ENCODE peak calls at places on chromosomes 5 and 9, in seven cellular contexts. One of them, this sample, is unnamed.

GRCh38 chr5:169706758-169707450 is 69.8 kb downstream of the DOCK2 start:
- DNase-seq in BJ: peak; percentile 32
- DNase-seq in fibroblast of pulmonary artery: peak; percentile 54
- DNase-seq in NCI-H1417: no peak
- DNase-seq in tibial artery: no peak
- DNase-seq in CD8-positive, alpha-beta T cell: no peak
- DNase-seq in PC-3: peak; percentile 78
- DNase-seq in this sample: no peak

GRCh38 chr9:128946544-128946943 is 859 bp downstream of the DOLK start:
- DNase-seq in BJ: no peak
- DNase-seq in fibroblast of pulmonary artery: no peak
- DNase-seq in NCI-H1417: no peak
- DNase-seq in tibial artery: no peak
- DNase-seq in CD8-positive, alpha-beta T cell: no peak
- DNase-seq in PC-3: no peak
- DNase-seq in this sample: no peak

GRCh38 chr9:84226126-84226525 is 114.4 kb downstream of the SLC28A3 start:
- DNase-seq in BJ: no peak
- DNase-seq in fibroblast of pulmonary artery: no peak
- DNase-seq in NCI-H1417: no peak
- DNase-seq in tibial artery: no peak
- DNase-seq in CD8-positive, alpha-beta T cell: no peak
- DNase-seq in PC-3: no peak
- DNase-seq in this sample: no peak

GRCh38 chr5:171367424-171368370 is 20.0 kb upstream of the NPM1 start:
- DNase-seq in BJ: no peak
- DNase-seq in fibroblast of pulmonary artery: peak; percentile 33
- DNase-seq in NCI-H1417: no peak
- DNase-seq in tibial artery: no peak
- DNase-seq in CD8-positive, alpha-beta T cell: no peak
- DNase-seq in PC-3: no peak
- DNase-seq in this sample: no peak

GRCh38 chr5:89457411-89458329 is 574.7 kb upstream of the MEF2C start:
- DNase-seq in BJ: peak; percentile 16
- DNase-seq in fibroblast of pulmonary artery: peak; percentile 36
- DNase-seq in NCI-H1417: no peak
- DNase-seq in tibial artery: peak; percentile 81
- DNase-seq in CD8-positive, alpha-beta T cell: no peak
- DNase-seq in PC-3: peak; percentile 90
- DNase-seq in this sample: no peak

GRCh38 chr9:114931407-114931806 is 1.0 kb upstream of the TNFSF8 start:
- DNase-seq in BJ: no peak
- DNase-seq in fibroblast of pulmonary artery: no peak
- DNase-seq in NCI-H1417: no peak
- DNase-seq in tibial artery: no peak
- DNase-seq in CD8-positive, alpha-beta T cell: no peak
- DNase-seq in PC-3: no peak
- DNase-seq in this sample: no peak

GRCh38 chr5:94361832-94362754 is 256.3 kb downstream of the KIAA0825 start:
- DNase-seq in BJ: no peak
- DNase-seq in fibroblast of pulmonary artery: no peak
- DNase-seq in NCI-H1417: peak; percentile 37
- DNase-seq in tibial artery: no peak
- DNase-seq in CD8-positive, alpha-beta T cell: no peak
- DNase-seq in PC-3: peak; percentile 31
- DNase-seq in this sample: no peak

GRCh38 chr5:175226506-175226905 is 217.5 kb downstream of the DRD1 start:
- DNase-seq in BJ: no peak
- DNase-seq in fibroblast of pulmonary artery: no peak
- DNase-seq in NCI-H1417: no peak
- DNase-seq in tibial artery: no peak
- DNase-seq in CD8-positive, alpha-beta T cell: no peak
- DNase-seq in PC-3: peak; percentile 33
- DNase-seq in this sample: no peak

GRCh38 chr5:171961117-171961516 is 45.3 kb downstream of the FBXW11 start:
- DNase-seq in BJ: no peak
- DNase-seq in fibroblast of pulmonary artery: peak; percentile 39
- DNase-seq in NCI-H1417: no peak
- DNase-seq in tibial artery: no peak
- DNase-seq in CD8-positive, alpha-beta T cell: no peak
- DNase-seq in PC-3: no peak
- DNase-seq in this sample: no peak

GRCh38 chr5:57642698-57643097 is 160.1 kb upstream of the ACTBL2 start:
- DNase-seq in BJ: no peak
- DNase-seq in fibroblast of pulmonary artery: no peak
- DNase-seq in NCI-H1417: no peak
- DNase-seq in tibial artery: no peak
- DNase-seq in CD8-positive, alpha-beta T cell: no peak
- DNase-seq in PC-3: no peak
- DNase-seq in this sample: no peak

GRCh38 chr5:56525117-56525516 is 290.2 kb upstream of the MAP3K1 start:
- DNase-seq in BJ: no peak
- DNase-seq in fibroblast of pulmonary artery: peak; percentile 33
- DNase-seq in NCI-H1417: no peak
- DNase-seq in tibial artery: no peak
- DNase-seq in CD8-positive, alpha-beta T cell: no peak
- DNase-seq in PC-3: peak; percentile 87
- DNase-seq in this sample: no peak

GRCh38 chr5:1010181-1010510 is 1.5 kb downstream of the NKD2 start:
- DNase-seq in BJ: no peak
- DNase-seq in fibroblast of pulmonary artery: no peak
- DNase-seq in NCI-H1417: peak; percentile 15
- DNase-seq in tibial artery: peak; percentile 43
- DNase-seq in CD8-positive, alpha-beta T cell: no peak
- DNase-seq in PC-3: peak; percentile 13
- DNase-seq in this sample: no peak

GRCh38 chr5:74409166-74409706 is 231.3 kb downstream of the ENC1 start:
- DNase-seq in BJ: no peak
- DNase-seq in fibroblast of pulmonary artery: no peak
- DNase-seq in NCI-H1417: peak; percentile 15
- DNase-seq in tibial artery: no peak
- DNase-seq in CD8-positive, alpha-beta T cell: no peak
- DNase-seq in PC-3: no peak
- DNase-seq in this sample: no peak

GRCh38 chr5:92401492-92401891 is 1018.4 kb upstream of the ARRDC3 start:
- DNase-seq in BJ: no peak
- DNase-seq in fibroblast of pulmonary artery: peak; percentile 63
- DNase-seq in NCI-H1417: peak; percentile 16
- DNase-seq in tibial artery: no peak
- DNase-seq in CD8-positive, alpha-beta T cell: no peak
- DNase-seq in PC-3: no peak
- DNase-seq in this sample: no peak

GRCh38 chr5:74424162-74424868 is 216.2 kb downstream of the ENC1 start:
- DNase-seq in BJ: no peak
- DNase-seq in fibroblast of pulmonary artery: peak; percentile 85
- DNase-seq in NCI-H1417: no peak
- DNase-seq in tibial artery: no peak
- DNase-seq in CD8-positive, alpha-beta T cell: no peak
- DNase-seq in PC-3: peak; percentile 39
- DNase-seq in this sample: peak; percentile 52

GRCh38 chr5:59116231-59116900 is 533.5 kb downstream of the RAB3C start:
- DNase-seq in BJ: peak; percentile 55
- DNase-seq in fibroblast of pulmonary artery: no peak
- DNase-seq in NCI-H1417: no peak
- DNase-seq in tibial artery: no peak
- DNase-seq in CD8-positive, alpha-beta T cell: no peak
- DNase-seq in PC-3: no peak
- DNase-seq in this sample: no peak

GRCh38 chr5:168076561-168076991 is 214.9 kb upstream of the WWC1 start:
- DNase-seq in BJ: no peak
- DNase-seq in fibroblast of pulmonary artery: peak; percentile 51
- DNase-seq in NCI-H1417: no peak
- DNase-seq in tibial artery: no peak
- DNase-seq in CD8-positive, alpha-beta T cell: no peak
- DNase-seq in PC-3: peak; percentile 25
- DNase-seq in this sample: no peak

GRCh38 chr9:107778666-107779065 is 289.1 kb upstream of the KLF4 start:
- DNase-seq in BJ: no peak
- DNase-seq in fibroblast of pulmonary artery: no peak
- DNase-seq in NCI-H1417: no peak
- DNase-seq in tibial artery: no peak
- DNase-seq in CD8-positive, alpha-beta T cell: no peak
- DNase-seq in PC-3: no peak
- DNase-seq in this sample: no peak

GRCh38 chr9:130414081-130414731 is 30.6 kb upstream of the ASS1 start:
- DNase-seq in BJ: no peak
- DNase-seq in fibroblast of pulmonary artery: no peak
- DNase-seq in NCI-H1417: no peak
- DNase-seq in tibial artery: no peak
- DNase-seq in CD8-positive, alpha-beta T cell: no peak
- DNase-seq in PC-3: no peak
- DNase-seq in this sample: no peak

GRCh38 chr5:36079200-36079761 is 12.6 kb upstream of the UGT3A2 start:
- DNase-seq in BJ: no peak
- DNase-seq in fibroblast of pulmonary artery: peak; percentile 67
- DNase-seq in NCI-H1417: peak; percentile 84
- DNase-seq in tibial artery: no peak
- DNase-seq in CD8-positive, alpha-beta T cell: no peak
- DNase-seq in PC-3: peak; percentile 82
- DNase-seq in this sample: peak; percentile 77

GRCh38 chr5:91136271-91136670 is 246.8 kb downstream of the ARRDC3 start:
- DNase-seq in BJ: no peak
- DNase-seq in fibroblast of pulmonary artery: no peak
- DNase-seq in NCI-H1417: no peak
- DNase-seq in tibial artery: no peak
- DNase-seq in CD8-positive, alpha-beta T cell: no peak
- DNase-seq in PC-3: peak; percentile 91
- DNase-seq in this sample: peak; percentile 54

GRCh38 chr9:3074247-3074646 is 230.4 kb upstream of the PUM3 start:
- DNase-seq in BJ: no peak
- DNase-seq in fibroblast of pulmonary artery: no peak
- DNase-seq in NCI-H1417: no peak
- DNase-seq in tibial artery: no peak
- DNase-seq in CD8-positive, alpha-beta T cell: no peak
- DNase-seq in PC-3: peak; percentile 2
- DNase-seq in this sample: peak; percentile 1

GRCh38 chr5:173864126-173865075 is 23.7 kb upstream of the CPEB4 start:
- DNase-seq in BJ: no peak
- DNase-seq in fibroblast of pulmonary artery: no peak
- DNase-seq in NCI-H1417: no peak
- DNase-seq in tibial artery: no peak
- DNase-seq in CD8-positive, alpha-beta T cell: no peak
- DNase-seq in PC-3: no peak
- DNase-seq in this sample: no peak